ENCODE peak calls at places on chromosomes 11 and 22, in ten cellular contexts. B is fibroblast of lung, O is MM.1S, E is tibial nerve, Q is Panc1, L is A549, M is thyroid gland, F is hepatocyte, R is SK-N-SH, P is heart left ventricle. Y is an unnamed sample.

GRCh38 chr11:4093519-4094347 is 866 bp upstream of the RRM1 start:
- DNase-seq in B (no peak), O (peak; percentile 10), E (no peak), Q (no peak), L (no peak), M (no peak), F (no peak), R (no peak), P (no peak), Y (no peak)

GRCh38 chr11:20388096-20389055 is 860 bp downstream of the PRMT3 start:
- DNase-seq in B (no peak), O (peak; percentile 31), E (no peak), Q (no peak), L (no peak), M (peak; percentile 80), F (no peak), R (no peak), P (no peak), Y (no peak)

GRCh38 chr11:111308140-111308539 is 9.8 kb downstream of the POU2AF3 start:
- DNase-seq in B (peak; percentile 74), O (no peak), E (no peak), Q (no peak), L (peak; percentile 58), M (peak; percentile 71), F (peak; percentile 78), R (no peak), P (no peak), Y (no peak)

GRCh38 chr11:11313426-11313825 is 39.6 kb downstream of the CSNK2A3 start:
- DNase-seq in B (peak; percentile 15), O (no peak), E (no peak), Q (no peak), L (peak; percentile 66), M (peak; percentile 20), F (no peak), R (no peak), P (no peak), Y (peak; percentile 16)

GRCh38 chr11:124872741-124873140 is 7.5 kb downstream of the ROBO3 start:
- DNase-seq in B (no peak), O (no peak), E (no peak), Q (no peak), L (no peak), M (no peak), F (no peak), R (no peak), P (no peak), Y (peak; percentile 53)

GRCh38 chr11:86735462-86736302 is 63.3 kb upstream of the ME3 start:
- DNase-seq in B (peak; percentile 63), O (no peak), E (no peak), Q (peak; percentile 90), L (peak; percentile 95), M (no peak), F (no peak), R (no peak), P (no peak), Y (no peak)

GRCh38 chr22:38413085-38414008 is 41.7 kb downstream of the KCNJ4 start:
- DNase-seq in B (no peak), O (no peak), E (no peak), Q (no peak), L (no peak), M (peak; percentile 69), F (peak; percentile 4), R (no peak), P (peak; percentile 54), Y (no peak)

GRCh38 chr11:76599041-76600013 is 71.2 kb downstream of the LRRC32 start:
- DNase-seq in B (no peak), O (no peak), E (no peak), Q (no peak), L (no peak), M (no peak), F (peak; percentile 26), R (peak; percentile 42), P (no peak), Y (peak; percentile 64)

GRCh38 chr11:44357734-44358133 is 47.8 kb upstream of the ALX4 start:
- DNase-seq in B (no peak), O (no peak), E (no peak), Q (no peak), L (no peak), M (no peak), F (no peak), R (no peak), P (no peak), Y (no peak)

GRCh38 chr11:44363116-44363515 is 53.2 kb upstream of the ALX4 start:
- DNase-seq in B (no peak), O (no peak), E (no peak), Q (no peak), L (no peak), M (peak; percentile 73), F (no peak), R (no peak), P (no peak), Y (no peak)

GRCh38 chr11:44361883-44362282 is 51.9 kb upstream of the ALX4 start:
- DNase-seq in B (no peak), O (no peak), E (no peak), Q (no peak), L (no peak), M (peak; percentile 74), F (no peak), R (no peak), P (no peak), Y (no peak)

GRCh38 chr11:44356351-44356750 is 46.4 kb upstream of the ALX4 start:
- DNase-seq in B (no peak), O (no peak), E (no peak), Q (no peak), L (no peak), M (no peak), F (no peak), R (peak; percentile 54), P (no peak), Y (no peak)

DNA sequence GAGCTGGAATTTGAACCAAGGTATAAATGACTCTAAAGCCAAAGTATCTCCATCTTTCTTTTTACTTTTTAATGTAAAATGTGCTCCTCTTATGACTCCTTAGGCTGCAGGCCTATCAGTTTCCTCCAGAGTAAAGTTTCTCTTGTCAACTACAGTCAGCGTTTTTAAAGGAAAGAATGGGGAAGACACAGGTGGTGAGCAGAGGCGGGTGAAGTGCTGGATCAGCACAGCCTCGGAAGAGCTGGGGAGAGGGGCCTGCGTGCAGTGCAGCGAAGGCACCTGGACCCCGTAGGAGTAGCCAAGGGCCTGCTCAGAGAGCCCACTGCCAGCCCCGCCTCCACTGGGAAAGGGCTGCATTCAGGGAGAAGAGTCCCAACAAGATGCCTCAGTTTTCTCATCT is 48.8 kb upstream of the ALX4 start:
- DNase-seq in B (no peak), O (peak; percentile 47), E (no peak), Q (no peak), L (no peak), M (no peak), F (no peak), R (no peak), P (no peak), Y (no peak)
- H3K27ac ChIP-seq in B (no peak overlapping the region), O (no peak overlapping the region), E (no peak overlapping the region), Q (no peak overlapping the region), L (no peak overlapping the region), M (no peak overlapping the region), F (no peak overlapping the region), R (no peak overlapping the region), P (no peak overlapping the region), Y (no peak overlapping the region)

GRCh38 chr22:48649466-48649865 is 1178.2 kb downstream of the BRD1 start:
- DNase-seq in B (no peak), O (no peak), E (no peak), Q (no peak), L (no peak), M (no peak), F (no peak), R (no peak), P (no peak), Y (no peak)
- H3K9me3 ChIP-seq in B (no peaks in the 10 kb centered on the region), O (no peaks in the 10 kb centered on the region), E (no peaks in the 10 kb centered on the region), Q (no peaks in the 10 kb centered on the region), L (no peaks in the 10 kb centered on the region), M (no peaks in the 10 kb centered on the region), F (no peaks in the 10 kb centered on the region), R (no peaks in the 10 kb centered on the region), P (no peaks in the 10 kb centered on the region), Y (no peaks in the 10 kb centered on the region)

GRCh38 chr11:35619030-35619753 is 932 bp downstream of the FJX1 start:
- DNase-seq in B (peak; percentile 46), O (peak; percentile 65), E (no peak), Q (no peak), L (peak; percentile 77), M (peak; percentile 8), F (peak; percentile 63), R (peak; percentile 71), P (peak; percentile 30), Y (no peak)
- TF ChIP-seq CTCF in B (no peak), O (no peak), E (no peak), Q (no peak), L (no peak), M (no peak), F (no peak), R (no peak), P (no peak), Y (no peak)

GRCh38 chr22:21640810-21641209 is 1.3 kb upstream of the SDF2L1 start:
- DNase-seq in B (no peak), O (no peak), E (no peak), Q (no peak), L (no peak), M (no peak), F (no peak), R (no peak), P (no peak), Y (no peak)

GRCh38 chr22:21642584-21643448 is 714 bp downstream of the SDF2L1 start:
- DNase-seq in B (peak; percentile 41), O (peak; percentile 74), E (no peak), Q (no peak), L (peak; percentile 66), M (peak; percentile 70), F (peak; percentile 86), R (peak; percentile 71), P (no peak), Y (no peak)

GRCh38 chr22:21641795-21642583 is at the start of gene SDF2L1:
- DNase-seq in B (peak; percentile 98), O (peak; percentile 99), E (peak; percentile 98), Q (no peak), L (peak; percentile 97), M (peak; percentile 99), F (peak; percentile 99), R (peak; percentile 98), P (peak; percentile 99), Y (peak; percentile 100)

GRCh38 chr22:21641417-21641794 is 696 bp upstream of the SDF2L1 start:
- DNase-seq in B (peak; percentile 51), O (no peak), E (no peak), Q (no peak), L (peak; percentile 61), M (peak; percentile 67), F (peak; percentile 72), R (peak; percentile 76), P (no peak), Y (no peak)

DNA sequence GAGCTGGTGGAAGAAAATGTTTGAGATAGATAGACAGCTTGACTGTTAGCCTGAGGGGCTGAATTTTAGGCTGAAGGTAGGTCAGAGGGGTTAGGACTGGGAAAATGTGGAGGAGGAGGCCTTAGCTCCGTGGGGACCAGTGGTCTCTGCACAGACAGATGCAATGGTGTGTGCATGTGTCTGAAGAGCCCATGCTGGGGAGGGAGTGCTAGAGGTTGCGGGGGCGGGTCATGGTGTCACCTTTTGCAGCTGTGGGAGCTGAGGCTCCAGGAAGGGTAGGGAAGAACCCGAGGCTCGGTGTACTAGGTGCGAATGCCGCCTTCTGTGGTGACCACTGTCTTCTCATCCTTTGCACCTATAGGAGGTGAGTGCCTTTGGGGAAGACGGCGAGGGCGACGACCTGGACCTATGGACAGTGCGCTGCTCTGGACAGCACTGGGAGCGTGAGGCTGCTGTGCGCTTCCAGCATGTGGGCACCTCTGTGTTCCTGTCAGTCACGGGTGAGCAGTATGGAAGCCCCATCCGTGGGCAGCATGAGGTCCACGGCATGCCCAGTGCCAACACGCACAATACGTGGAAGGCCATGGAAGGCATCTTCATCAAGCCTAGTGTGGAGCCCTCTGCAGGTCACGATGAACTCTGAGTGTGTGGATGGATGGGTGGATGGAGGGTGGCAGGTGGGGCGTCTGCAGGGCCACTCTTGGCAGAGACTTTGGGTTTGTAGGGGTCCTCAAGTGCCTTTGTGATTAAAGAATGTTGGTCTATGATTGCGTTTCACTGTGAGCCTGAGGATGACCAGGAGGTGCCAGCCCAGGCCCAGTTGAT is 1.6 kb downstream of the SDF2L1 start:
- DNase-seq in B (no peak), O (no peak), E (no peak), Q (no peak), L (no peak), M (no peak), F (no peak), R (no peak), P (no peak), Y (no peak)
- H3K27ac ChIP-seq in B (no peak overlapping the region), O (no peak overlapping the region), E (no peak overlapping the region), Q (peak overlapping the region; percentile 79), L (no peak overlapping the region), M (no peak overlapping the region), F (no peak overlapping the region), R (no peak overlapping the region), P (no peak overlapping the region), Y (no peak overlapping the region)

Y was measured in ascending aorta.